ENCODE peak calls at places on chromosome 18, in seven cellular contexts. R, U, Z, J, S, F and X are unnamed samples.

GRCh38 chr18:74234326-74235171 is 57.2 kb downstream of the CYB5A start:
- DNase-seq in R (no peak), U (no peak), Z (peak; percentile 72), J (peak; percentile 41), S (peak; percentile 72), F (peak; percentile 83), X (peak; percentile 98)

GRCh38 chr18:21179590-21180220 is 62.3 kb upstream of the GREB1L start:
- DNase-seq in R (peak; percentile 52), U (peak; percentile 57), Z (peak; percentile 67), J (peak; percentile 42), S (no peak), F (peak; percentile 52), X (peak; percentile 82)

GRCh38 chr18:23257686-23258565 is 122.6 kb downstream of the CABLES1 start:
- DNase-seq in R (no peak), U (no peak), Z (peak; percentile 44), J (peak; percentile 35), S (peak; percentile 82), F (no peak), X (peak; percentile 31)

GRCh38 chr18:1846640-1847039 is 724.7 kb downstream of the METTL4 start:
- DNase-seq in R (no peak), U (peak; percentile 34), Z (peak; percentile 63), J (peak; percentile 64), S (no peak), F (no peak), X (peak; percentile 13)

GRCh38 chr18:75167759-75168211 is 41.2 kb downstream of the PTGR3 start:
- DNase-seq in R (no peak), U (no peak), Z (peak; percentile 15), J (no peak), S (peak; percentile 50), F (no peak), X (peak; percentile 4)

GRCh38 chr18:68504441-68505221 is 210.3 kb downstream of the TMX3 start:
- DNase-seq in R (no peak), U (no peak), Z (no peak), J (no peak), S (no peak), F (no peak), X (no peak)

GRCh38 chr18:62844850-62845643 is 129.7 kb downstream of the PHLPP1 start:
- DNase-seq in R (no peak), U (peak; percentile 50), Z (no peak), J (no peak), S (no peak), F (no peak), X (no peak)

GRCh38 chr18:3397031-3397750 is 52.8 kb upstream of the TGIF1 start:
- DNase-seq in R (no peak), U (no peak), Z (no peak), J (peak; percentile 48), S (no peak), F (no peak), X (no peak)

GRCh38 chr18:62839874-62840713 is 124.8 kb downstream of the PHLPP1 start:
- DNase-seq in R (no peak), U (peak; percentile 30), Z (no peak), J (peak; percentile 36), S (no peak), F (no peak), X (no peak)

GRCh38 chr18:79628416-79629248 is 51.0 kb upstream of the CTDP1 start:
- DNase-seq in R (no peak), U (no peak), Z (no peak), J (no peak), S (no peak), F (no peak), X (no peak)

GRCh38 chr18:38491195-38491594 is 925.6 kb upstream of the CELF4 start:
- DNase-seq in R (no peak), U (no peak), Z (no peak), J (no peak), S (no peak), F (no peak), X (no peak)

GRCh38 chr18:44839239-44839666 is 158.6 kb downstream of the SETBP1 start:
- DNase-seq in R (no peak), U (peak; percentile 52), Z (peak; percentile 64), J (peak; percentile 57), S (peak; percentile 75), F (peak; percentile 53), X (peak; percentile 71)

GRCh38 chr18:74268933-74269620 is 22.7 kb downstream of the CYB5A start:
- DNase-seq in R (no peak), U (no peak), Z (no peak), J (no peak), S (no peak), F (no peak), X (peak; percentile 48)

GRCh38 chr18:6960656-6961055 is 156.9 kb downstream of the LAMA1 start:
- DNase-seq in R (no peak), U (no peak), Z (peak; percentile 26), J (peak; percentile 85), S (no peak), F (no peak), X (peak; percentile 32)

GRCh38 chr18:73980289-73980979 is 167.2 kb downstream of the FBXO15 start:
- DNase-seq in R (no peak), U (no peak), Z (no peak), J (peak; percentile 23), S (no peak), F (peak; percentile 27), X (peak; percentile 22)

GRCh38 chr18:76494181-76494540 is 881 bp downstream of the ZNF516 start:
- DNase-seq in R (no peak), U (no peak), Z (peak; percentile 41), J (peak; percentile 19), S (no peak), F (no peak), X (peak; percentile 42)

GRCh38 chr18:76494541-76495403 is at the start of gene ZNF516:
- DNase-seq in R (no peak), U (no peak), Z (peak; percentile 47), J (no peak), S (no peak), F (no peak), X (peak; percentile 42)

GRCh38 chr18:76493213-76494107 is 1.6 kb downstream of the ZNF516 start:
- DNase-seq in R (no peak), U (peak; percentile 48), Z (peak; percentile 57), J (peak; percentile 40), S (peak; percentile 67), F (peak; percentile 19), X (peak; percentile 33)

GRCh38 chr18:76496200-76496890 is 1.3 kb upstream of the ZNF516 start:
- DNase-seq in R (no peak), U (no peak), Z (peak; percentile 69), J (no peak), S (peak; percentile 80), F (peak; percentile 47), X (peak; percentile 88)

DNA sequence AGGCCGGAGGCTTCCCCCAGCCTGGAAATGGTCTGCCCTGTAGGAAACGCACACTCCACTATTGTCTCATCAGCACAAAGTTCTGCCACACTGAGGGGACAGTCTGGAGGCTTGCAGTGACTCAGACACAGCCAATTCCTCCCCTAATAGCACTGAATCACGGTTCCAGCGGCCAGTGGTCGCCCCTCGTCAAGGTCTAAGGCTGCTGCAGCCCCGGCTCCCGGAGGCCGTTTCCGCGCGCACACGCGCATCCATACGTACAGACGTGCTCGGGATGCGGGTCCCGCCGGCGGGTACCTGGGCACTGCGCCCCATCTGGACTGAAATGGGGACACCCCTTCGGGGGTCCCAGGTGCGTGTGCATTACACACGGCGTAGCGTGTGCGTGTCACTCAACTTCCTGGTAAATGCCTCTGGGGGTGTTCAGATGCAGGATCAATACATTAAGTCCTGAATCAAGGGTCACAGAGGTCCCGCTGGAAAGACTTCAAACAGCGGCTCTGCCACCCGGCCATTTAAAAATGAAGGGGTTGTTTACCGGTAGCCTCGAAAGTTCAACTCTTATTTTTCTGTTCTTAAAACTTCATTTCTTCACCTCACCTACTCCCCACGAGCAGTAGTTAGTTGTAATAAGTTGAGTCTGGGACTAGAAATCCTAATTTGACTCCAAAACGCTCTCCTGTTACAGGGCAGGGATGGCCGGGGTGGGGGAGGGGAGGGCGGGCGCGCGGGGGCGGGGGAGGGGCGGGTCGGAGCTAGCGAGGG is 575 bp upstream of the ZNF516 start:
- DNase-seq in R (no peak), U (peak; percentile 27), Z (peak; percentile 52), J (peak; percentile 32), S (no peak), F (peak; percentile 34), X (peak; percentile 60)
- TF ChIP-seq CTCF in R (no peak), U (no peak), Z (no peak), J (no peak), S (no peak), F (no peak), X (no peak)

GRCh38 chr18:9596843-9597242 is 17.5 kb downstream of the PPP4R1 start:
- DNase-seq in R (no peak), U (no peak), Z (no peak), J (no peak), S (no peak), F (no peak), X (no peak)

GRCh38 chr18:9596257-9596656 is 18.1 kb downstream of the PPP4R1 start:
- DNase-seq in R (no peak), U (no peak), Z (no peak), J (no peak), S (no peak), F (no peak), X (peak; percentile 20)

GRCh38 chr18:9594782-9595181 is 19.6 kb downstream of the PPP4R1 start:
- DNase-seq in R (no peak), U (peak; percentile 19), Z (no peak), J (peak; percentile 85), S (no peak), F (no peak), X (no peak)

GRCh38 chr18:9597609-9598008 is 16.8 kb downstream of the PPP4R1 start:
- DNase-seq in R (no peak), U (no peak), Z (no peak), J (no peak), S (no peak), F (no peak), X (no peak)

DNA sequence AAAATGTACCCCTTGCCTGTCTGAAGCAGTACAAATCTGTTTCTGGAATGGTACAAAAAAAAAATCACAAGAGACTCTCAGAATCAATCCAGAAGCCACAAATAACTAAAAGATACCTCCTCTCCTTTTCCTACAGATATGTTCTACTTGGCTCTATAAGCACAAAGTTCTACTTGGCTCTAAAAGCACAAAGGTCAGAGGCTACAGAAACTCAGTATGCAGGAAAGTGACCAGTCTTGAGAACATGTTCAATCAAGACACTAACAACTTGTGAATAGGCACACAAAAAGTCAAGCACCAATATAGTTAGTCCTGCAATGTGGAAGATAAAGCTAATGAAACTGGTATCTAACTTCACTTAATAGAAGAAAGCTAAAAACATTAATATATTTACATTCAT is 19.2 kb downstream of the PPP4R1 start:
- DNase-seq in R (no peak), U (no peak), Z (peak; percentile 47), J (peak; percentile 26), S (no peak), F (no peak), X (peak; percentile 37)
- H3K4me3 ChIP-seq in R (no peak overlapping the region), U (no peak overlapping the region), Z (no peak overlapping the region), J (peak overlapping the region; percentile 3), S (no peak overlapping the region), F (no peak overlapping the region), X (no peak overlapping the region)

DNA sequence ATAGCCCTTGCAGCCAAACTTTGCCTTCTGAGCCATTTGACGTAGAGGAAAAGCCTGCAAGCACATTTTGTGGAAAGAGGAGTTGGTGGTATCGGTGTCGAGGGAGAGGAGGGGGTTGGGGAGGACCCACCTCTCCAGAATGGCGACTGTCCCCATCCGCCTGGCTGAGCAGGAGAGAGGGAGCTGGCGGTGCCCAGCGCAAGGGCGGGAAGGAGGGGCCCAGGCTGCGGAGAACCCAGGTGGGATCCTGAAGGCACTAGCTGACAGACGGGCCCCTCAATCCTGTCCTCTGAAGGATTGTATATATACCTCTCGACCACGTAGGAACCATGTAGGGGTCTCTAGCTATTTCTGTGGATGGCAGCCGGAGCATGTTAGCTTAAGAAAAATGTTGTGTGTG is 200.3 kb downstream of the LOXHD1 start:
- DNase-seq in R (no peak), U (no peak), Z (no peak), J (no peak), S (no peak), F (no peak), X (no peak)
- TF ChIP-seq CTCF in R (no peak), U (no peak), Z (no peak), J (no peak), S (no peak), F (no peak), X (no peak)

GRCh38 chr18:31774477-31774785 is 13.8 kb upstream of the SLC25A52 start:
- DNase-seq in R (no peak), U (peak; percentile 14), Z (no peak), J (no peak), S (no peak), F (no peak), X (no peak)
- H3K4me3 ChIP-seq in R (no peak overlapping the region), U (peak overlapping the region; percentile 39), Z (no peak overlapping the region), J (no peak overlapping the region), S (no peak overlapping the region), F (no peak overlapping the region), X (no peak overlapping the region)